ENCODE peak calls at places on chromosome 14, in ten cellular contexts. G is MM.1S; I is HFFc6; U is astrocyte of the cerebellum; A is omental fat pad; O is CD8-positive, alpha-beta T cell; V is neural progenitor cell; W is H9; L is body of pancreas; X is progenitor cell of endocrine pancreas. B is an unnamed sample.
A peak's percentile ranks its signal among the peaks of the same experiment; 100 is the strongest.

GRCh38 chr14:21399311-21399870 is 15.6 kb upstream of the SUPT16H start:
- DNase-seq in I (no peak), G (no peak), A (no peak), O (no peak), W (no peak), U (no peak), V (no peak), X (no peak), L (no peak), B (no peak)

GRCh38 chr14:100547633-100548294 is 39.5 kb downstream of the BEGAIN start:
- DNase-seq in V (no peak), W (no peak), O (peak; percentile 15), X (no peak), U (no peak), I (peak; percentile 30), A (peak; percentile 29), L (peak; percentile 91), G (no peak), B (no peak)

GRCh38 chr14:106879241-106879640 is 1352.9 kb downstream of the TMEM121 start:
- DNase-seq in V (no peak), U (no peak), X (no peak), O (peak; percentile 61), L (peak; percentile 55), W (no peak), G (peak; percentile 63), A (no peak), I (no peak), B (no peak)

GRCh38 chr14:51614707-51615106 is 37.0 kb upstream of the FRMD6 start:
- DNase-seq in V (no peak), O (no peak), I (peak; percentile 68), G (peak; percentile 29), L (no peak), W (no peak), A (no peak), U (peak; percentile 71), X (no peak), B (no peak)

GRCh38 chr14:85817430-85817829 is 287.5 kb downstream of the FLRT2 start:
- DNase-seq in V (no peak), O (no peak), G (no peak), W (no peak), U (no peak), I (no peak), A (no peak), L (no peak), X (no peak), B (no peak)

GRCh38 chr14:80434574-80435321 is 223.4 kb upstream of the DIO2 start:
- DNase-seq in X (no peak), G (no peak), A (no peak), O (no peak), V (no peak), W (peak; percentile 54), I (no peak), U (no peak), L (peak; percentile 39), B (no peak)

GRCh38 chr14:88962356-88962755 is 137.9 kb downstream of the TTC8 start:
- DNase-seq in G (no peak), I (no peak), L (no peak), W (no peak), O (no peak), U (no peak), X (no peak), A (no peak), V (no peak), B (no peak)

GRCh38 chr14:101900253-101900652 is 64.1 kb upstream of the DYNC1H1 start:
- DNase-seq in U (no peak), L (no peak), X (no peak), O (no peak), A (peak; percentile 8), W (no peak), V (no peak), I (no peak), G (no peak), B (peak; percentile 52)

GRCh38 chr14:68733086-68733621 is 59.7 kb downstream of the ZFP36L1 start:
- DNase-seq in G (no peak), U (no peak), V (no peak), O (no peak), X (no peak), W (no peak), A (no peak), I (no peak), L (peak; percentile 70), B (no peak)

GRCh38 chr14:36161781-36162180 is 14.7 kb downstream of the PTCSC3 start:
- DNase-seq in V (no peak), I (no peak), A (no peak), O (no peak), X (peak; percentile 10), U (no peak), G (no peak), W (peak; percentile 79), L (no peak), B (no peak)

GRCh38 chr14:103185051-103186027 is 62.1 kb downstream of the TNFAIP2 start:
- DNase-seq in G (peak; percentile 17), L (no peak), O (no peak), V (peak; percentile 53), W (no peak), I (no peak), X (no peak), U (peak; percentile 33), A (no peak), B (no peak)

GRCh38 chr14:96934961-96935360 is 137.8 kb downstream of the VRK1 start:
- DNase-seq in U (no peak), G (no peak), A (no peak), W (no peak), O (no peak), I (no peak), V (no peak), X (no peak), L (no peak), B (no peak)

GRCh38 chr14:41785696-41786095 is 179.0 kb downstream of the LRFN5 start:
- DNase-seq in G (no peak), U (no peak), W (no peak), V (peak; percentile 50), L (no peak), X (no peak), O (no peak), I (no peak), A (no peak), B (no peak)

GRCh38 chr14:103056322-103057027 is 874 bp downstream of the CDC42BPB start:
- DNase-seq in G (no peak), L (peak; percentile 64), A (no peak), O (no peak), I (peak; percentile 36), U (peak; percentile 9), W (peak; percentile 69), X (no peak), V (peak; percentile 78), B (no peak)

DNA sequence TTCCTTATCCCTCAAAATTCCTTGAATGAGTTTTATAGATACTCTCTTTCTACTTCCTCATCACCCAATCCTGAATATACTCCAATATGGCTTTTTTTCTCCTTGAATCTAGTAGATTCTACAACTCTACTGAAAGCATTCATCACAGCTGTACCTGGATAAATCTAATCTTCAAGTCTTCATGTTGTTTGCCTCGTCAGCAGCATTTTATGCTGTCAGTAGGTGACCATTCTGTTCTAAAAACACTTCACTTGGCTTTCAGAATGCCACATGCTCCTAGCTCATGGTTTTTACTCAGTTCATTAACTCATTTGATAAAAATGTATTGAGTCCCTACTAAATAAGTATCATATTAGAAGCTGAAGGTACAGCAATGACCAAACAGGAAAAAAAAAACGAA is 113.3 kb downstream of the NOVA1 start:
- DNase-seq in X (no peak), G (no peak), V (no peak), O (no peak), I (no peak), U (no peak), L (no peak), A (no peak), W (no peak), B (no peak)
- TF ChIP-seq CTCF in X (no peak), G (no peak), V (no peak), O (no peak), I (no peak), U (no peak), L (no peak), A (no peak), W (no peak), B (no peak)

DNA sequence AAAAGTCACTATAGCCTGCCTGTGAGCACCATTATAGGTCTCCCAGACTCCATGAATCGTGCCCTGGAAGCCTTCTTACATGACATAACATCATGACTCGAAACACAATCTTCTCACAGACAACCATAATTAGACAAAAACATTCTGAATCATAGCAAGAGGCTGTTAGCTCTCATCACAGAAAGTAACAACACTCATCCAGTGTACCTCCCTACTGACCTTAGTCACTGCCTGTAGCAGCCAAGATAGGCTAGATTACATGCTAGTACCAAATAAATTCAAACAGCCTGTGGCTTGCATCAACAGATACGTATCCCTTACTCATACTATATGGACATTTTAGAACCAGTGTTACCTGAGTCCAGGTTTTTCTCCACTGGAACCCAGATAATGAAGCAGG is 663.8 kb upstream of the FOXG1 start:
- DNase-seq in V (no peak), O (no peak), U (no peak), G (no peak), X (no peak), W (no peak), L (no peak), A (no peak), I (no peak), B (no peak)
- TF ChIP-seq CTCF in V (no peak), O (no peak), U (no peak), G (no peak), X (no peak), W (no peak), L (no peak), A (no peak), I (no peak), B (no peak)

GRCh38 chr14:61561657-61562276 is 133.5 kb upstream of the HIF1A start:
- DNase-seq in I (peak; percentile 94), A (peak; percentile 72), O (no peak), L (peak; percentile 92), X (no peak), G (no peak), W (peak; percentile 44), U (peak; percentile 96), V (no peak), B (no peak)
- TF ChIP-seq CTCF in I (no peak), A (no peak), O (no peak), L (no peak), X (no peak), G (no peak), W (no peak), U (no peak), V (no peak), B (no peak)

GRCh38 chr14:98368214-98368613 is 903.8 kb downstream of the BCL11B start:
- DNase-seq in W (no peak), U (no peak), I (no peak), X (no peak), O (no peak), V (no peak), A (no peak), G (no peak), L (no peak), B (no peak)

GRCh38 chr14:98370352-98370751 is 901.6 kb downstream of the BCL11B start:
- DNase-seq in U (no peak), V (no peak), O (no peak), I (no peak), G (no peak), L (no peak), W (no peak), X (no peak), A (no peak), B (no peak)

GRCh38 chr14:98368916-98369315 is 903.1 kb downstream of the BCL11B start:
- DNase-seq in V (no peak), U (no peak), X (no peak), I (no peak), O (no peak), A (no peak), G (no peak), L (no peak), W (no peak), B (no peak)

GRCh38 chr14:98371141-98371540 is 900.9 kb downstream of the BCL11B start:
- DNase-seq in O (no peak), L (no peak), W (no peak), I (no peak), G (no peak), A (no peak), X (no peak), V (no peak), U (no peak), B (no peak)

GRCh38 chr14:98369344-98369743 is 902.7 kb downstream of the BCL11B start:
- DNase-seq in G (no peak), V (no peak), U (no peak), X (no peak), I (no peak), L (no peak), W (no peak), A (no peak), O (no peak), B (no peak)
- TF ChIP-seq CTCF in G (no peak), V (no peak), U (no peak), X (no peak), I (no peak), L (no peak), W (no peak), A (no peak), O (no peak), B (no peak)